ENCODE peak calls at places on chromosomes 12 and 14, in four cellular contexts. One of them, this sample, is unnamed.

GRCh38 chr12:86349196-86349595 is 93.0 kb upstream of the MGAT4C start:
- DNase-seq in neuronal stem cell: no peak
- DNase-seq in IMR-90: no peak
- DNase-seq in H9: no peak
- DNase-seq in this sample: peak

GRCh38 chr14:69818760-69819191 is 21.7 kb upstream of the SLC10A1 start:
- DNase-seq in H9: peak
- DNase-seq in neuronal stem cell: peak
- DNase-seq in IMR-90: peak
- DNase-seq in this sample: peak

GRCh38 chr12:109726511-109727038 is 12.9 kb downstream of the FAM222A start:
- DNase-seq in H9: peak
- DNase-seq in IMR-90: no peak
- DNase-seq in neuronal stem cell: no peak
- DNase-seq in this sample: no peak

GRCh38 chr14:101858791-101859537 is 97.5 kb downstream of the PPP2R5C start:
- DNase-seq in H9: no peak
- DNase-seq in IMR-90: no peak
- DNase-seq in neuronal stem cell: no peak
- DNase-seq in this sample: no peak

GRCh38 chr12:33818313-33818712 is 204.0 kb upstream of the ALG10 start:
- DNase-seq in H9: no peak
- DNase-seq in IMR-90: no peak
- DNase-seq in neuronal stem cell: no peak
- DNase-seq in this sample: no peak

GRCh38 chr12:25648460-25648859 is 95.4 kb upstream of the LMNTD1 start:
- DNase-seq in IMR-90: peak
- DNase-seq in neuronal stem cell: no peak
- DNase-seq in H9: peak
- DNase-seq in this sample: peak

GRCh38 chr12:60209933-60210332 is 614.1 kb downstream of the SLC16A7 start:
- DNase-seq in IMR-90: no peak
- DNase-seq in H9: no peak
- DNase-seq in neuronal stem cell: no peak
- DNase-seq in this sample: no peak

GRCh38 chr12:55965941-55966407 is at the start of gene PMEL:
- DNase-seq in IMR-90: no peak
- DNase-seq in H9: peak
- DNase-seq in neuronal stem cell: peak
- DNase-seq in this sample: peak

GRCh38 chr14:65356327-65356836 is 56.1 kb upstream of the FUT8 start:
- DNase-seq in neuronal stem cell: no peak
- DNase-seq in IMR-90: peak
- DNase-seq in H9: peak
- DNase-seq in this sample: peak

GRCh38 chr12:76025601-76026575 is 5.7 kb downstream of the PHLDA1 start:
- DNase-seq in neuronal stem cell: no peak
- DNase-seq in IMR-90: peak
- DNase-seq in H9: no peak
- DNase-seq in this sample: peak

GRCh38 chr12:124770725-124771124 is 92.9 kb downstream of the SCARB1 start:
- DNase-seq in IMR-90: no peak
- DNase-seq in H9: no peak
- DNase-seq in neuronal stem cell: no peak
- DNase-seq in this sample: no peak

GRCh38 chr12:20057398-20057797 is 310.9 kb upstream of the PDE3A start:
- DNase-seq in IMR-90: no peak
- DNase-seq in neuronal stem cell: no peak
- DNase-seq in H9: no peak
- DNase-seq in this sample: no peak

GRCh38 chr14:88233915-88234314 is 89.2 kb downstream of the KCNK10 start:
- DNase-seq in neuronal stem cell: no peak
- DNase-seq in IMR-90: no peak
- DNase-seq in H9: peak
- DNase-seq in this sample: no peak

GRCh38 chr14:22780105-22780679 is 13.7 kb downstream of the OXA1L start:
- DNase-seq in neuronal stem cell: no peak
- DNase-seq in IMR-90: peak
- DNase-seq in H9: no peak
- DNase-seq in this sample: peak

GRCh38 chr14:23351681-23352505 is 794 bp downstream of the SLC22A17 start:
- DNase-seq in IMR-90: no peak
- DNase-seq in H9: peak
- DNase-seq in neuronal stem cell: peak
- DNase-seq in this sample: no peak

GRCh38 chr12:124422570-124423523 is 128.0 kb downstream of the RFLNA start:
- DNase-seq in neuronal stem cell: no peak
- DNase-seq in H9: no peak
- DNase-seq in IMR-90: peak
- DNase-seq in this sample: peak

GRCh38 chr12:80936642-80937390 is 918 bp downstream of the LIN7A start:
- DNase-seq in IMR-90: peak
- DNase-seq in H9: peak
- DNase-seq in neuronal stem cell: peak
- DNase-seq in this sample: peak

GRCh38 chr12:50936821-50937220 is 15.5 kb upstream of the HIGD1C start:
- DNase-seq in neuronal stem cell: no peak
- DNase-seq in H9: no peak
- DNase-seq in IMR-90: no peak
- DNase-seq in this sample: no peak

GRCh38 chr12:6090786-6091185 is 33.7 kb downstream of the VWF start:
- DNase-seq in H9: no peak
- DNase-seq in IMR-90: peak
- DNase-seq in neuronal stem cell: no peak
- DNase-seq in this sample: no peak

GRCh38 chr12:83389237-83389996 is 702.7 kb downstream of the TMTC2 start:
- DNase-seq in neuronal stem cell: peak
- DNase-seq in H9: peak
- DNase-seq in IMR-90: no peak
- DNase-seq in this sample: no peak

GRCh38 chr14:20460458-20461229 is 590 bp downstream of the PIP4P1 start:
- DNase-seq in neuronal stem cell: no peak
- DNase-seq in IMR-90: no peak
- DNase-seq in H9: peak
- DNase-seq in this sample: no peak

GRCh38 chr12:124538194-124539082 is 29.0 kb downstream of the NCOR2 start:
- DNase-seq in IMR-90: no peak
- DNase-seq in neuronal stem cell: no peak
- DNase-seq in H9: no peak
- DNase-seq in this sample: peak

GRCh38 chr12:108826115-108826806 is 31.1 kb downstream of the SSH1 start:
- DNase-seq in H9: no peak
- DNase-seq in neuronal stem cell: no peak
- DNase-seq in IMR-90: peak
- DNase-seq in this sample: peak

GRCh38 chr14:33477752-33478151 is 473.1 kb downstream of the EGLN3 start:
- DNase-seq in IMR-90: no peak
- DNase-seq in H9: no peak
- DNase-seq in neuronal stem cell: peak
- DNase-seq in this sample: no peak

GRCh38 chr12:575948-576612 is 87.2 kb downstream of the NINJ2 start:
- DNase-seq in neuronal stem cell: peak
- DNase-seq in IMR-90: peak
- DNase-seq in H9: peak
- DNase-seq in this sample: peak
- H2BK15ac ChIP-seq in neuronal stem cell: peak
- H2BK15ac ChIP-seq in IMR-90: no peak
- H2BK15ac ChIP-seq in H9: no peak
- H2BK15ac ChIP-seq in this sample: peak

GRCh38 chr12:92543872-92544271 is 158.9 kb upstream of the PLEKHG7 start:
- DNase-seq in H9: no peak
- DNase-seq in neuronal stem cell: no peak
- DNase-seq in IMR-90: peak
- DNase-seq in this sample: no peak

GRCh38 chr12:92543359-92543758 is 159.4 kb upstream of the PLEKHG7 start:
- DNase-seq in IMR-90: no peak
- DNase-seq in H9: no peak
- DNase-seq in neuronal stem cell: no peak
- DNase-seq in this sample: peak

GRCh38 chr12:92546826-92547348 is 155.9 kb upstream of the PLEKHG7 start:
- DNase-seq in neuronal stem cell: no peak
- DNase-seq in IMR-90: no peak
- DNase-seq in H9: no peak
- DNase-seq in this sample: no peak

GRCh38 chr12:92546259-92546825 is 156.4 kb upstream of the PLEKHG7 start:
- DNase-seq in IMR-90: no peak
- DNase-seq in neuronal stem cell: no peak
- DNase-seq in H9: no peak
- DNase-seq in this sample: no peak

GRCh38 chr12:92544321-92544720 is 158.5 kb upstream of the PLEKHG7 start:
- DNase-seq in neuronal stem cell: no peak
- DNase-seq in IMR-90: no peak
- DNase-seq in H9: no peak
- DNase-seq in this sample: no peak
- H4K91ac ChIP-seq in neuronal stem cell: no peak
- H4K91ac ChIP-seq in IMR-90: no peak
- H4K91ac ChIP-seq in H9: no peak
- H4K91ac ChIP-seq in this sample: no peak

DNA sequence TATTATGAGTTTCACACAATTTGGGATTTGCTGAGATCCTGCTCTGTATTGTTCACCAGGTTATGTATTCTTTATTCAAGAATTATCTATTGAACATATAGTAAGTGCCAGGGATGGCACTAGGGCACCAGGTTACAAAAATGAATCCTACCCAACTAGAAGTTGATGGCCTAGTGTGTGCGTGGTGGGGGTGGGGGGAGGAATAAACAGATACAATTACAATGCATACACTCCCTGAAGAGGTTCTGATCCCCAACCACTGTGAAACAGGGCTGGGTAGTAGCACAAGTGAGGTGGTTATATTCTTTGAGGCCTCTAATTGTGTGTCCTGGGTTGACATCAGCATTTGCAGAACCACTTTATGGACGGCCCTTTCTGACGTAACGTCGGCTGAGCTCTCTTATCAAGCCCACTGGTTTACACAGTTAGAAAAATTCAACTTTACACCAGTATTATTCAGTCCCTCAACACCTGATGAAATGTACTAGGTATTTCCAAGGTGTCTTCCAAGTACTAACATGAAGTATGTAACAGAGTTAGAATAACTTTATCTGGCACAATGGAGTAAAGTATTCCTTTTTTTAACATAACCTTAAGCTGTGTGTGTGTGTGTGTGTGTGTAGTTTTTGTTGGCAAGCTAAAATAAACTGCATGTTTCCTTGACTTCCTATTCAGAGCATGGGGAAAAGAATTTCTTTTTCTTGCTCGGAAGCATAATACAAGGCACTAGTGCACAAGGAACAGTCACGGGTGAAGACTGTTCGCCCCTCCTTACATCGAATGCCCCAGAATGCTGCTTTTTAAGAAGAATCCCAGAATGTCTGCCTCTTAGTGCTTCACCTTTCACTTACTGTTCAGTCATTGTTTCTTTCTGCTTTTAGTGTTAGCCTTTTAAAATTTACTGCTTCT is 8.1 kb upstream of the GLRX5 start:
- DNase-seq in IMR-90: peak
- DNase-seq in H9: no peak
- DNase-seq in neuronal stem cell: no peak
- DNase-seq in this sample: no peak
- H3K18ac ChIP-seq in IMR-90: peak
- H3K18ac ChIP-seq in H9: no peak
- H3K18ac ChIP-seq in neuronal stem cell: no peak
- H3K18ac ChIP-seq in this sample: peak

GRCh38 chr12:103929909-103930786 is at the start of gene HSP90B1:
- DNase-seq in neuronal stem cell: peak
- DNase-seq in H9: peak
- DNase-seq in IMR-90: peak
- DNase-seq in this sample: peak
- H2BK15ac ChIP-seq in neuronal stem cell: no peak
- H2BK15ac ChIP-seq in H9: no peak
- H2BK15ac ChIP-seq in IMR-90: peak
- H2BK15ac ChIP-seq in this sample: no peak